ENCODE peak calls at places on chromosomes 12 and 14, in seven cellular contexts. N, S, M, Q, W, A and B are unnamed samples. For H3K36me3, the result is how much of the 10 kb centered on the place peaks cover.

GRCh38 chr12:45407967-45408743 is 192.3 kb downstream of the ANO6 start:
- DNase-seq in S (peak), Q (no peak), M (no peak), W (no peak), A (no peak), N (no peak), B (no peak)

GRCh38 chr14:52071675-52072074 is 2.8 kb upstream of the NID2 start:
- DNase-seq in A (no peak), M (peak), Q (no peak), N (no peak), W (peak), S (no peak), B (peak)

GRCh38 chr12:128643106-128643651 is 180.6 kb downstream of the SLC15A4 start:
- DNase-seq in Q (no peak), W (no peak), M (no peak), S (no peak), A (no peak), N (no peak), B (no peak)

GRCh38 chr14:56189306-56189705 is 71.1 kb downstream of the PELI2 start:
- DNase-seq in A (no peak), N (peak), M (peak), Q (peak), W (peak), S (no peak), B (peak)

GRCh38 chr14:55129086-55129427 is at the start of gene LGALS3:
- DNase-seq in A (peak), S (no peak), Q (peak), W (peak), M (no peak), N (peak), B (peak)

GRCh38 chr12:2764398-2764797 is 30.4 kb upstream of the FKBP4 start:
- DNase-seq in S (no peak), W (no peak), A (no peak), N (no peak), Q (no peak), M (no peak), B (no peak)

GRCh38 chr14:97212399-97212798 is 415.2 kb downstream of the VRK1 start:
- DNase-seq in N (no peak), A (no peak), S (no peak), M (no peak), W (no peak), Q (no peak), B (no peak)

GRCh38 chr12:112858776-112859175 is 48.0 kb upstream of the OAS1 start:
- DNase-seq in Q (no peak), N (no peak), W (no peak), M (no peak), S (no peak), A (no peak), B (no peak)

GRCh38 chr12:94070520-94070919 is 77.9 kb upstream of the PLXNC1 start:
- DNase-seq in S (no peak), Q (no peak), A (no peak), N (no peak), M (no peak), W (no peak), B (no peak)

GRCh38 chr14:93892923-93893549 is 34.1 kb upstream of the FAM181A start:
- DNase-seq in S (peak), M (peak), W (peak), N (peak), Q (peak), A (peak), B (peak)

GRCh38 chr12:76266797-76267196 is 81.4 kb downstream of the BBS10 start:
- DNase-seq in W (peak), N (peak), M (peak), S (no peak), A (no peak), Q (peak), B (peak)

GRCh38 chr12:132432721-132433577 is 57.0 kb upstream of the FBRSL1 start:
- DNase-seq in A (no peak), W (no peak), Q (no peak), M (no peak), S (no peak), N (no peak), B (peak)

GRCh38 chr12:8746046-8746445 is 48.3 kb downstream of the RIMKLB start:
- DNase-seq in W (no peak), N (no peak), A (no peak), M (no peak), Q (no peak), S (no peak), B (no peak)

GRCh38 chr12:29066061-29066588 is 83.0 kb upstream of the FAR2 start:
- DNase-seq in A (no peak), W (peak), Q (peak), M (peak), N (peak), S (no peak), B (peak)

DNA sequence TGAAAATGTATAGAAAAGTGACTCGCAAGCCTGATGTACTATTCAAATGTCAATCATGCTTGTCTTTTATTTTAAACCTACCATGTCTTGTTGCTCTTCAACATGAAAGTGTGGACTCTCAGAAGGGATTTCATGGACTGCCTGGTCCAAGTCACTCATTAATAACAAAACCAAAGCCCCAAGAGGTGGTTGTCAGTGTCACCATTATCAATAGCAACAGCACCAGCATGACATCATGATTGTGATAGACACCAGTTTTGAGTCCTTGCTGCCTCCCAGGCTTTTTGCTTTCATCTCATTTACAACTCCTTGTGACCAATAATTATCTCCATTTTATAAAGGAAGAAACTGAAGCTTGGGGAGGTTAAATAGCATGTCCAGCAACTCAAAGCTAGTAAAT is 112.0 kb upstream of the TMPO start:
- DNase-seq in N (no peak), M (no peak), Q (no peak), S (no peak), W (no peak), A (no peak), B (no peak)
- H2AFZ ChIP-seq in N (no peak), M (no peak), Q (no peak), S (no peak), W (no peak), A (no peak), B (no peak)

GRCh38 chr14:92646952-92647461 is 101.4 kb downstream of the LGMN start:
- DNase-seq in N (peak), A (no peak), Q (peak), S (no peak), M (peak), W (peak), B (peak)
- H3K36me3 ChIP-seq in N (under half), A (under half), Q (half or more), S (under half), M (under half), W (under half), B (under half)

GRCh38 chr14:95533391-95533821 is 1.4 kb upstream of the GLRX5 start:
- DNase-seq in N (no peak), M (peak), S (peak), Q (peak), A (no peak), W (peak), B (peak)
- H2AFZ ChIP-seq in N (no peak), M (peak), S (peak), Q (no peak), A (no peak), W (no peak), B (peak)

GRCh38 chr12:91381309-91381804 is 198.7 kb upstream of the DCN start:
- DNase-seq in Q (peak), M (peak), W (peak), N (peak), A (no peak), S (no peak), B (peak)
- H3K36me3 ChIP-seq in Q (under half), M (under half), W (under half), N (under half), A (under half), S (under half), B (under half)